ENCODE peak calls at places on chromosome 5, in ten cellular contexts. J is heart right ventricle; E is mammary epithelial cell; K is CD4-positive, alpha-beta memory T cell; L is fibroblast of lung; A is neural progenitor cell; Y is psoas muscle; Q is ovary; I is cardiac muscle cell; X is pancreas. U is an unnamed sample.
A peak's percentile ranks its signal among the peaks of the same experiment; 100 is the strongest.

GRCh38 chr5:29794146-29794787 is 1399.2 kb upstream of the CDH6 start:
- DNase-seq in L (no peak), I (no peak), E (no peak), Q (no peak), K (no peak), Y (no peak), X (no peak), A (no peak), J (no peak), U (no peak)

GRCh38 chr5:150410524-150411244 is 2.0 kb downstream of the CD74 start:
- DNase-seq in Q (peak; percentile 59), L (peak; percentile 65), A (peak; percentile 87), E (peak; percentile 62), K (peak; percentile 64), I (peak; percentile 84), Y (peak; percentile 47), J (no peak), X (peak; percentile 80), U (no peak)

GRCh38 chr5:139710370-139711066 is 62.4 kb downstream of the CXXC5 start:
- DNase-seq in A (peak; percentile 83), I (peak; percentile 77), Q (peak; percentile 66), J (peak; percentile 48), E (peak; percentile 34), K (peak; percentile 67), X (no peak), L (peak; percentile 62), Y (peak; percentile 44), U (peak; percentile 45)

GRCh38 chr5:56247596-56247995 is 14.5 kb upstream of the ANKRD55 start:
- DNase-seq in E (no peak), A (no peak), L (peak; percentile 55), Q (no peak), K (no peak), X (no peak), I (peak; percentile 78), J (no peak), Y (no peak), U (no peak)

GRCh38 chr5:77167695-77168111 is 42.8 kb upstream of the PDE8B start:
- DNase-seq in K (no peak), I (peak; percentile 82), Q (no peak), L (peak; percentile 90), X (no peak), E (peak; percentile 22), A (no peak), J (no peak), Y (peak; percentile 15), U (no peak)

GRCh38 chr5:19534751-19535150 is 453.2 kb downstream of the CDH18 start:
- DNase-seq in Q (no peak), E (peak; percentile 97), J (no peak), I (no peak), X (no peak), K (no peak), A (no peak), Y (no peak), L (peak; percentile 40), U (no peak)

GRCh38 chr5:180153991-180154390 is 55.0 kb downstream of the RASGEF1C start:
- DNase-seq in L (no peak), Q (no peak), A (no peak), K (no peak), E (no peak), Y (no peak), I (no peak), J (no peak), X (no peak), U (no peak)

GRCh38 chr5:135451581-135452360 is at the start of gene TIFAB:
- DNase-seq in K (no peak), L (no peak), A (no peak), Q (no peak), X (no peak), J (no peak), Y (no peak), E (no peak), I (no peak), U (no peak)

GRCh38 chr5:106522296-106522695 is 1148.4 kb downstream of the EFNA5 start:
- DNase-seq in A (no peak), E (no peak), K (no peak), L (no peak), X (no peak), Y (no peak), I (no peak), J (no peak), Q (no peak), U (no peak)

GRCh38 chr5:78280261-78280660 is 14.2 kb downstream of the AP3B1 start:
- DNase-seq in I (no peak), Y (no peak), E (no peak), J (no peak), Q (no peak), K (no peak), X (no peak), L (no peak), A (no peak), U (no peak)

GRCh38 chr5:141880961-141881801 is 3.0 kb upstream of the PCDH1 start:
- DNase-seq in J (peak; percentile 52), A (peak; percentile 27), X (no peak), E (peak; percentile 48), I (no peak), L (no peak), Q (no peak), Y (no peak), K (no peak), U (no peak)

GRCh38 chr5:54229041-54229780 is 81.2 kb downstream of the ARL15 start:
- DNase-seq in E (peak; percentile 46), X (peak; percentile 59), J (peak; percentile 70), K (peak; percentile 59), Q (peak; percentile 58), I (peak; percentile 70), A (peak; percentile 75), L (peak; percentile 34), Y (peak; percentile 65), U (peak; percentile 34)

GRCh38 chr5:38598994-38599611 is 42.7 kb upstream of the LIFR start:
- DNase-seq in Y (no peak), A (no peak), I (peak; percentile 81), L (peak; percentile 88), E (peak; percentile 75), Q (no peak), X (no peak), K (no peak), J (no peak), U (no peak)

GRCh38 chr5:62093981-62094380 is 212.0 kb upstream of the KIF2A start:
- DNase-seq in Q (no peak), J (no peak), X (peak; percentile 62), Y (peak; percentile 14), E (no peak), I (no peak), A (peak; percentile 15), L (peak; percentile 67), K (no peak), U (no peak)

GRCh38 chr5:97121848-97122247 is 20.6 kb downstream of the LIX1 start:
- DNase-seq in A (no peak), I (no peak), Y (no peak), L (no peak), J (no peak), K (no peak), Q (no peak), X (no peak), E (no peak), U (no peak)

GRCh38 chr5:91151947-91152346 is 231.2 kb downstream of the ARRDC3 start:
- DNase-seq in K (no peak), Y (no peak), Q (no peak), A (no peak), J (peak; percentile 36), L (peak; percentile 89), I (peak; percentile 97), E (peak; percentile 81), X (peak; percentile 63), U (no peak)

GRCh38 chr5:149644629-149645028 is 63.3 kb downstream of the ARHGEF37 start:
- DNase-seq in X (no peak), J (no peak), I (no peak), Q (no peak), K (no peak), A (no peak), Y (no peak), E (no peak), L (no peak), U (no peak)

GRCh38 chr5:77560677-77561263 is 68.7 kb upstream of the WDR41 start:
- DNase-seq in I (peak; percentile 71), X (no peak), A (peak; percentile 54), J (no peak), Q (no peak), L (peak; percentile 29), K (no peak), E (peak; percentile 34), Y (no peak), U (no peak)

GRCh38 chr5:157630341-157630740 is 21.9 kb downstream of the SOX30 start:
- DNase-seq in Y (no peak), E (no peak), A (no peak), I (no peak), X (no peak), K (no peak), L (no peak), Q (no peak), J (no peak), U (no peak)
- H3K9me3 ChIP-seq in Y (peaks cover 6% of the 10 kb centered on the region), E (no peaks in the 10 kb centered on the region), A (no peaks in the 10 kb centered on the region), I (no peaks in the 10 kb centered on the region), X (no peaks in the 10 kb centered on the region), K (no peaks in the 10 kb centered on the region), L (no peaks in the 10 kb centered on the region), Q (no peaks in the 10 kb centered on the region), J (no peaks in the 10 kb centered on the region), U (no peaks in the 10 kb centered on the region)

DNA sequence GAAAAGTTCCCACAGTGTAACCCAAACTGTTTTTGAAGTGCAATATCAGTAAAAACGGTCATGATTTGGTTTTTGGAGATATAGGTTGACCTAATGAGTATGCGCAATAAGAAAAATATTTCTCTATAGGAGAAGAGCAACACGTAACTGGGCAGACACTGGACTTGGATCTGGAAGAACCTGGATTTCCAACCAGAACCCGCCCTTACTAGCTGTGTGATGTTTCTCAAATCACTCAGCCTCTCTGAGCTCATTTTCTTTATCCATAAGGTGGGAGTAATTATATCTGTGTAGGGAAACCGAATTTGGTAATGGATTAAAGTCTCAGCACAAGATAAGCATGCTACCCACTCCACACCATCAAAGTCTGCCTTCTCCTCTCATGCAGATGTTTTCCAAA is 169.1 kb downstream of the COL23A1 start:
- DNase-seq in Y (no peak), K (no peak), I (no peak), L (no peak), E (no peak), X (no peak), J (no peak), A (no peak), Q (no peak), U (no peak)
- H3K9me3 ChIP-seq in Y (no peaks in the 10 kb centered on the region), K (no peaks in the 10 kb centered on the region), I (no peaks in the 10 kb centered on the region), L (no peaks in the 10 kb centered on the region), E (peaks cover 26% of the 10 kb centered on the region), X (no peaks in the 10 kb centered on the region), J (no peaks in the 10 kb centered on the region), A (no peaks in the 10 kb centered on the region), Q (no peaks in the 10 kb centered on the region), U (no peaks in the 10 kb centered on the region)

DNA sequence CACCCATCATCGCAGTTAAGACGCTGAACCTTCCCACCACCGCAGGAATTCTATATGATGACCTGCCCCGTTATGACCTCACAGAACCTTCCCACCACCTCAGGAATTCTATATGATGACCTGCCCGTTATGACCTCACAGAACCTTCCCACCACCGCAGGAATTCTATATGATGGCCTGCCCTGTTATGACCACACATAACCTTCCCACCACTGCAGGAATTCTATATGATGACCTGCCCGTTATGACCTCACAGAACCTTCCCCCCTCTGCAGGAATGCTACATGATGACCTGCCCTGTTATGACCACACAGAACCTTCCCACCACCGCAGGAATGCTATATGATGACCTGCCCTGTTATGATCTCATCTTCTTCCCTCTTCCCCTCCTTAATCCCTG is 64.3 kb downstream of the IRX1 start:
- DNase-seq in J (no peak), Y (no peak), I (peak; percentile 1), A (no peak), X (no peak), L (no peak), Q (no peak), K (no peak), E (peak; percentile 27), U (no peak)
- H3K9me3 ChIP-seq in J (no peaks in the 10 kb centered on the region), Y (no peaks in the 10 kb centered on the region), I (no peaks in the 10 kb centered on the region), A (no peaks in the 10 kb centered on the region), X (no peaks in the 10 kb centered on the region), L (no peaks in the 10 kb centered on the region), Q (no peaks in the 10 kb centered on the region), K (no peaks in the 10 kb centered on the region), E (no peaks in the 10 kb centered on the region), U (no peaks in the 10 kb centered on the region)

GRCh38 chr5:174472956-174473355 is 251.4 kb upstream of the MSX2 start:
- DNase-seq in A (no peak), J (no peak), E (no peak), X (no peak), Y (no peak), K (no peak), I (no peak), Q (no peak), L (no peak), U (no peak)
- H3K9me3 ChIP-seq in A (peaks cover 3% of the 10 kb centered on the region), J (no peaks in the 10 kb centered on the region), E (no peaks in the 10 kb centered on the region), X (no peaks in the 10 kb centered on the region), Y (peaks cover 31% of the 10 kb centered on the region), K (peaks cover 3% of the 10 kb centered on the region), I (no peaks in the 10 kb centered on the region), Q (no peaks in the 10 kb centered on the region), L (no peaks in the 10 kb centered on the region), U (no peaks in the 10 kb centered on the region)